ENCODE peak calls at places on chromosomes 6 and 20, in nine cellular contexts. T, H, K, Y, G, O, B, Q and J are unnamed samples.

GRCh38 chr20:49471397-49471796 is 11.1 kb downstream of the KCNB1 start:
- DNase-seq in Q (no peak), Y (no peak), O (no peak), K (no peak), G (no peak), H (no peak), B (no peak), T (no peak), J (no peak)

GRCh38 chr6:152428126-152428525 is 209.0 kb downstream of the SYNE1 start:
- DNase-seq in K (no peak), G (no peak), Q (peak), Y (no peak), H (peak), B (peak), O (no peak), T (no peak), J (no peak)

GRCh38 chr6:31949926-31950548 is 4.1 kb downstream of the CFB start:
- DNase-seq in G (no peak), O (no peak), Y (no peak), B (no peak), H (no peak), T (no peak), K (no peak), Q (no peak), J (no peak)

GRCh38 chr20:13745784-13746183 is 38.9 kb downstream of the ESF1 start:
- DNase-seq in Q (no peak), O (no peak), Y (no peak), B (no peak), H (no peak), G (no peak), K (no peak), T (no peak), J (no peak)

GRCh38 chr6:42988486-42989020 is 4.2 kb downstream of the PPP2R5D start:
- DNase-seq in G (peak), H (peak), B (no peak), K (peak), Q (no peak), T (no peak), Y (peak), O (peak), J (no peak)

GRCh38 chr6:41596807-41597206 is 41.5 kb upstream of the MDFI start:
- DNase-seq in H (no peak), K (no peak), G (no peak), Q (no peak), B (no peak), T (no peak), O (no peak), Y (no peak), J (no peak)

GRCh38 chr20:49634116-49634515 is 66.2 kb upstream of the PTGIS start:
- DNase-seq in B (no peak), K (no peak), G (no peak), T (no peak), Y (no peak), Q (no peak), H (no peak), O (no peak), J (no peak)

GRCh38 chr6:32973144-32973854 is 4.9 kb downstream of the BRD2 start:
- DNase-seq in T (no peak), B (peak), K (peak), H (no peak), Y (peak), Q (no peak), O (peak), G (no peak), J (no peak)

GRCh38 chr20:59559024-59559817 is 45.1 kb upstream of the PHACTR3 start:
- DNase-seq in B (no peak), G (no peak), Q (peak), K (no peak), T (no peak), H (no peak), O (no peak), Y (no peak), J (no peak)

DNA sequence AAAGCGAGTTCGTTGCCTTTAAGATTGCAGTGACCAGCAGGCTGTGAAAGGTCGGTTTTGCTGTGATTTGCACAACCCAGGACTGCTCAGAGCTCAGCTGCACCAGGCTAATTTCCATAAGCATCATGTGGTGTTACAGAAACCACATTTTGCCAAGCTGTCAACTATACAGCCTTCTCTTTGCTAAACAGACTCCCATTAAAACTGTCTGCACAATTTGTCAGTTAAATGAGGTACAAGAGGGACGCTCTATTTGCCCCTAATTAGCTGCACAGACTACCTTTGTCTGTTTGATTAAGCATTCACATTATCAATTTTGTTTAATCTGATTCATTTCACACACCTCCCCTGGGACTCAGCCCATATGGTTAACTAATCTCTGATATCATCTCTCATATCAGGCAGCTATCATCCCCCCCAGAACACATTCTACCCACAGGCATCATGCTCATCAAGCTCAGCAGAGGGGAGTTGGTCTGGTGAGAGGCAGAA is 62.1 kb downstream of the OLIG3 start:
- DNase-seq in H (no peak), Y (no peak), Q (no peak), K (no peak), B (no peak), G (no peak), O (no peak), T (no peak), J (no peak)
- H3K4me3 ChIP-seq in H (no peak), Y (no peak), Q (no peak), K (no peak), B (no peak), G (no peak), O (no peak), T (no peak), J (no peak)

GRCh38 chr6:129709909-129710721 is at the start of gene ARHGAP18:
- DNase-seq in Q (peak), G (peak), T (peak), B (peak), Y (peak), K (peak), O (peak), H (peak), J (peak)

GRCh38 chr6:129707028-129707427 is 2.9 kb downstream of the ARHGAP18 start:
- DNase-seq in Q (no peak), B (no peak), T (no peak), Y (no peak), H (no peak), K (no peak), O (no peak), G (no peak), J (no peak)

GRCh38 chr6:129708496-129709216 is 1.3 kb downstream of the ARHGAP18 start:
- DNase-seq in Q (no peak), G (no peak), H (no peak), T (no peak), O (no peak), B (no peak), K (peak), Y (no peak), J (no peak)

GRCh38 chr6:129709451-129709908 is 497 bp downstream of the ARHGAP18 start:
- DNase-seq in G (peak), Q (no peak), T (no peak), K (peak), B (no peak), H (peak), O (peak), Y (peak), J (peak)

DNA sequence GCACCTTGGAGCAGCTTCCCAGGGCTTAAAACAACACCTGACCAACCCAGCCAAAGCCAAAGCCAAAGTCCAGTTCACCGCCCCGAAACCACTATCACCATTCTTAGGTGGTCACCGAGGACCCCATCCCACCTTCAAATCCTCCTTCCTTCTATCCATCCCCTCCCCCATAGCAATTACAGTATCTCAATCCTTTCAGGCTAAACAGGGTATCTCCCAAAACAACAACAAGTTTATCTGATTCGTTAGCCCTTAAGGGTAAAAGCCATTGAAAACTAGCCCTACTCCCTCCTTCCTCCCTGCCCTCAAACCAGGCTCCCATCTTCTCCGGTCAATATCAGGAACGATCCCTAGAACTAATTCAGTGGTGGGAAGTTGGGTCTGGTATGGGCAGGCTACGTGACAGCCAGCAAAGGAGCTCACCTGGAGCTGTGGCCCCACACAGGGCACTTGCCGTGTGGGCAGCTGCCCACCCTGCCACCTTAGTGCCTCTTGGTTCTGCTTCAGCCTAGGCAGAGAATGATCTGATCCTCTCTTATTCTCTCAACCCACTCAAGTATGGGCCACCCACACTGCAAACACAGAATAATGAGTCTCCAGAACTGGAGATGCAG is 2.0 kb downstream of the ARHGAP18 start:
- DNase-seq in Q (no peak), O (no peak), Y (no peak), H (no peak), K (no peak), G (no peak), T (no peak), B (no peak), J (no peak)
- H3K4me3 ChIP-seq in Q (no peak), O (peak), Y (peak), H (peak), K (peak), G (peak), T (peak), B (peak), J (peak)

DNA sequence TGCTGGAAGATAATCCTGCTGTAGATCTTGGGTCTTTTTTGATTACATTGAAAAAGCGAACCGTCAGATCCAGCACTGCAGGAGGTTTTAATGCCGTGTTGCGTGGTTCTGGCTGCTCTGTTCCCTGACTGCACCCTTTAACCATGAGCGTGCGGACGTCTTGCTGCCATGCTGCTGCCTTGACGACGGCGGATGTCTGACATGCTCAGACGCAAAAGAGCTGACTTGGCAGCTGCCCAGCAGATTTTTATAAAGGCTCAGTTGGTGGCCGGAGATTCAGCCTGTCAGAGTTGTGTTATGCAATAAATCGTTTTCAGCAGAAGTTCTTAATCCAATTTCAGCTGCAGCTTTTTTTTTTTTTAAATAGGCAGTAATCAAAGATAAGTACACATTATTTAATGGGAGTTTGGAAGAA is 119.4 kb downstream of the JARID2 start:
- DNase-seq in O (peak), B (peak), Y (peak), K (peak), Q (peak), H (peak), G (peak), T (peak), J (peak)
- H3K4me3 ChIP-seq in O (no peak), B (peak), Y (no peak), K (peak), Q (no peak), H (no peak), G (no peak), T (no peak), J (no peak)

DNA sequence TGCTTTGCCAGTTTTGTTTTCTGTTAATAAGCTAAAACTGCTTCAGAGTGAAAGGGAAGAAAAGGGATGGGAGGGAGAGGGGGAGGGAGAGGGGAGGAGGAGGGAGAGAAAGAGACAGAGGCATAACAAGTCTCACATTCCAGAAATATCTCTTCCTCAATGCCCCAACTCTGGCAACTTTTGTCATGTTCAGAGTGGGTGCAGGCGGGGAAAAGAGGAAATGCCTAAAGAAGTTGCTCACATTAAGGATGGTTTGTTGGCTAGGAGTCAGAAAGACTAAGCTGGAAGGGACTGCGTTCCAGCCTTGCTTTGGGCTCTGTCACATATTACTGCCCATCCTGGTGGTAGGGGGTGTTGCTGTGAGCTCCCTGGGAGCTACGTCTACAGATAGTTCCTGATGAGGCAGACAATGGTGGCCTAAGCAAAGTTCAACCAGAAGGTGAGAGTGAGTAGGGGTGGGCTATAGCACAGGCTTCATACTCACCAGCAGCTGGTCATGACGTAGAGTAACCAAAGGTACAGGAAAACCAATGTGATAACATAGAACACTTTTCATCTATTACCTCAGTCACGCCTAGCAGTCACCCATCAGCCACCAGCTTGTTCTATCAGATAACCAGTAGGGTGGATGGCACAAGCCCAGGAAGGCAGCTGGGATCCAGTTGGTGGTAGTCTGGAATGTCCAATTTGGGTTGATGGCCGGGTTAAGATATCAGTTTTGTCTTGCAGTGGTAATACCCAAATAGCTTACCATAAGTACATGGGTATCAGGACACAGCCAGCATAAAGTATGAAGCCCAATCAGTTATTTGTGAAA is 2.1 kb downstream of the TSPYL4 start:
- DNase-seq in H (no peak), Y (no peak), Q (no peak), T (peak), G (peak), B (peak), K (peak), O (peak), J (no peak)
- H3K4me3 ChIP-seq in H (peak), Y (no peak), Q (no peak), T (peak), G (peak), B (peak), K (peak), O (peak), J (peak)

GRCh38 chr20:62740286-62741141 is 31.9 kb downstream of the NTSR1 start:
- DNase-seq in Y (peak), G (peak), T (peak), K (peak), O (peak), B (peak), H (no peak), Q (no peak), J (peak)
- H3K4me3 ChIP-seq in Y (no peak), G (no peak), T (no peak), K (peak), O (peak), B (no peak), H (no peak), Q (no peak), J (no peak)

GRCh38 chr6:142868917-142869316 is 76.1 kb downstream of the HIVEP2 start:
- DNase-seq in O (no peak), B (no peak), K (peak), T (no peak), H (no peak), Y (no peak), Q (no peak), G (no peak), J (no peak)

GRCh38 chr6:142874676-142875075 is 70.3 kb downstream of the HIVEP2 start:
- DNase-seq in O (no peak), K (no peak), Q (no peak), H (no peak), T (no peak), G (no peak), Y (no peak), B (no peak), J (no peak)

GRCh38 chr6:142870787-142871371 is 74.1 kb downstream of the HIVEP2 start:
- DNase-seq in G (no peak), T (no peak), O (no peak), B (no peak), Y (no peak), Q (no peak), K (peak), H (no peak), J (no peak)

GRCh38 chr6:142871910-142872331 is 73.1 kb downstream of the HIVEP2 start:
- DNase-seq in K (peak), G (peak), Y (peak), T (peak), B (peak), O (peak), Q (no peak), H (no peak), J (peak)

GRCh38 chr6:142872376-142872775 is 72.6 kb downstream of the HIVEP2 start:
- DNase-seq in H (no peak), Y (no peak), B (peak), T (no peak), O (peak), Q (no peak), G (peak), K (peak), J (no peak)
- H3K4me3 ChIP-seq in H (no peak), Y (no peak), B (no peak), T (no peak), O (no peak), Q (no peak), G (peak), K (peak), J (no peak)

DNA sequence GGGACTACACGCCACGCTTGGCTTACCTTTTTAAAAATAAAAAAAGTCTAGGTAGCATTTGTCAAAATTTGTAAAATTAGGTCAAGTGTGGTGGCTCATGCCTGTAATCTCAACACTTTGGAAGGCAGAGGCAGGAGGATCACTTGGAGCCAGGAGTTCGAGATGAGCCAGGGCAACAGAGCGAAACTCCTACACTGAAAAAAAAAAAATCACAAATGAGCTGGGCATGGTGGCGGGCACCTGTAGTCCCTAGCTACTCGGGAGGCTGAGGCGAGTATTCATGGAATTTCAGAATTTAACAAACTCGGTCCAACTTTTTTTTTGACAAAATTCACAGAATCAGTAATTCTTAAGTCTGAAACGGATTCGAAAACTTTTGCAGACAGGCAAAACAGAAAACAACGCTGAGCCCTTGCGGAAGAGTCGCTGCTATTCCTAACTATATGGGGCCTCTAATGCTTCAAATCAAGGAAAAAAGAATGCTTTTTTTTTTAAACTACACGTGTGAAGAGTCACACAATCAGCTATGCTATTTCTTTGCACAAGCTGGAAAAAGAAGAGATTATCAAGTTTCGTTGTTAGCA is 62.9 kb downstream of the GTF2H5 start:
- DNase-seq in H (no peak), T (no peak), O (no peak), Y (no peak), K (no peak), Q (no peak), G (no peak), B (no peak), J (no peak)
- H3K4me3 ChIP-seq in H (peak), T (peak), O (peak), Y (peak), K (peak), Q (peak), G (peak), B (peak), J (peak)